ENCODE peak calls at places on chromosome 10, in five cellular contexts. R is GM12878, K is H1, A is NT2/D1, B is HepG2. N is an unnamed sample.

GRCh38 chr10:128914681-128915080 is 552.4 kb upstream of the MGMT start:
- DNase-seq in B (no peak), K (no peak), A (no peak), R (no peak), N (no peak)

GRCh38 chr10:84139126-84140035 is at the start of gene GHITM:
- DNase-seq in R (peak; percentile 92), B (peak; percentile 96), A (peak; percentile 94), K (peak; percentile 100), N (peak; percentile 95)

GRCh38 chr10:91551856-91552255 is 81.0 kb downstream of the PPP1R3C start:
- DNase-seq in B (peak; percentile 50), A (peak; percentile 51), R (no peak), K (peak; percentile 76), N (peak; percentile 60)

GRCh38 chr10:62992145-62992721 is 140.9 kb upstream of the NRBF2 start:
- DNase-seq in K (no peak), R (peak; percentile 40), A (no peak), B (no peak), N (no peak)

GRCh38 chr10:61781969-61782403 is 119.3 kb downstream of the CABCOCO1 start:
- DNase-seq in B (no peak), A (no peak), K (no peak), R (no peak), N (no peak)

GRCh38 chr10:38070501-38070900 is 23.6 kb upstream of the ZNF37A start:
- DNase-seq in A (no peak), R (no peak), K (no peak), B (no peak), N (no peak)

GRCh38 chr10:11894381-11895107 is 71.4 kb downstream of the PROSER2 start:
- DNase-seq in K (no peak), R (no peak), A (no peak), B (no peak), N (no peak)

GRCh38 chr10:79129361-79129997 is 60.7 kb downstream of the ZMIZ1 start:
- DNase-seq in B (peak; percentile 45), A (peak; percentile 68), K (peak; percentile 90), R (no peak), N (peak; percentile 49)

GRCh38 chr10:75234683-75235374 is 928 bp downstream of the COMTD1 start:
- DNase-seq in A (no peak), K (peak; percentile 82), R (no peak), B (no peak), N (no peak)

GRCh38 chr10:113435881-113436280 is 117.0 kb upstream of the HABP2 start:
- DNase-seq in R (no peak), K (no peak), B (no peak), A (no peak), N (no peak)

GRCh38 chr10:75276029-75276872 is 40.5 kb upstream of the COMTD1 start:
- DNase-seq in R (no peak), K (peak; percentile 56), A (no peak), B (no peak), N (no peak)

GRCh38 chr10:113563306-113564088 is 10.6 kb downstream of the HABP2 start:
- DNase-seq in R (no peak), B (peak; percentile 35), A (peak; percentile 63), K (peak; percentile 91), N (peak; percentile 93)

GRCh38 chr10:129859536-129859935 is 104.5 kb downstream of the EBF3 start:
- DNase-seq in R (no peak), A (no peak), K (no peak), B (no peak), N (no peak)

GRCh38 chr10:112953760-112954159 is 3.7 kb downstream of the TCF7L2 start:
- DNase-seq in K (no peak), R (no peak), B (no peak), A (no peak), N (no peak)

GRCh38 chr10:122550427-122550826 is 10.1 kb upstream of the DMBT1 start:
- DNase-seq in B (no peak), K (no peak), A (no peak), R (no peak), N (no peak)

GRCh38 chr10:49166804-49167628 is 21.2 kb downstream of the TMEM273 start:
- DNase-seq in R (no peak), A (no peak), B (no peak), K (no peak), N (no peak)

GRCh38 chr10:45023426-45023825 is 22.7 kb downstream of the ZNF22 start:
- DNase-seq in R (no peak), K (no peak), A (no peak), B (no peak), N (no peak)

GRCh38 chr10:106181491-106181890 is 983.0 kb downstream of the SORCS1 start:
- DNase-seq in B (no peak), R (no peak), A (no peak), K (no peak), N (no peak)

GRCh38 chr10:68870545-68871104 is 30.5 kb upstream of the DDX50 start:
- DNase-seq in A (no peak), K (no peak), R (no peak), B (no peak), N (no peak)

GRCh38 chr10:3652886-3653285 is 132.1 kb downstream of the KLF6 start:
- DNase-seq in B (no peak), K (no peak), R (no peak), A (no peak), N (no peak)

GRCh38 chr10:119296703-119297102 is 89.3 kb downstream of the GRK5 start:
- DNase-seq in B (no peak), K (no peak), R (no peak), A (no peak), N (no peak)

GRCh38 chr10:80174641-80175395 is 30.5 kb downstream of the ANXA11 start:
- DNase-seq in A (no peak), B (no peak), R (no peak), K (no peak), N (no peak)

GRCh38 chr10:78211476-78212110 is 177.9 kb downstream of the RPS24 start:
- DNase-seq in R (no peak), A (peak; percentile 8), K (no peak), B (peak; percentile 16), N (no peak)

GRCh38 chr10:116155191-116155590 is 117.8 kb downstream of the GFRA1 start:
- DNase-seq in K (no peak), A (no peak), R (no peak), B (no peak), N (no peak)

GRCh38 chr10:21740989-21741388 is 207.0 kb downstream of the MLLT10 start:
- DNase-seq in R (no peak), A (no peak), K (no peak), B (no peak), N (no peak)

GRCh38 chr10:13724484-13724883 is 137.7 kb downstream of the PRPF18 start:
- DNase-seq in B (no peak), K (no peak), R (no peak), A (no peak), N (no peak)

GRCh38 chr10:125840955-125841354 is 17.6 kb downstream of the BCCIP start:
- DNase-seq in B (no peak), R (no peak), K (no peak), A (no peak), N (no peak)

GRCh38 chr10:125843603-125844329 is 20.4 kb downstream of the BCCIP start:
- DNase-seq in K (no peak), R (no peak), A (no peak), B (no peak), N (no peak)

GRCh38 chr10:125840406-125840805 is 17.1 kb downstream of the BCCIP start:
- DNase-seq in A (no peak), R (no peak), K (no peak), B (no peak), N (no peak)

GRCh38 chr10:125836746-125837145 is 13.4 kb downstream of the BCCIP start:
- DNase-seq in K (no peak), A (no peak), R (no peak), B (no peak), N (no peak)

GRCh38 chr10:125839176-125839575 is 15.8 kb downstream of the BCCIP start:
- DNase-seq in A (no peak), R (no peak), K (no peak), B (no peak), N (no peak)
- TF ChIP-seq SUZ12 in A (no peak), R (no peak), K (no peak), B (no peak), N (no peak)

GRCh38 chr10:10780746-10781145 is 236.9 kb upstream of the CELF2 start:
- DNase-seq in K (no peak), R (no peak), A (no peak), B (no peak), N (no peak)
- TF ChIP-seq SUZ12 in K (no peak), R (no peak), A (no peak), B (no peak), N (no peak)

DNA sequence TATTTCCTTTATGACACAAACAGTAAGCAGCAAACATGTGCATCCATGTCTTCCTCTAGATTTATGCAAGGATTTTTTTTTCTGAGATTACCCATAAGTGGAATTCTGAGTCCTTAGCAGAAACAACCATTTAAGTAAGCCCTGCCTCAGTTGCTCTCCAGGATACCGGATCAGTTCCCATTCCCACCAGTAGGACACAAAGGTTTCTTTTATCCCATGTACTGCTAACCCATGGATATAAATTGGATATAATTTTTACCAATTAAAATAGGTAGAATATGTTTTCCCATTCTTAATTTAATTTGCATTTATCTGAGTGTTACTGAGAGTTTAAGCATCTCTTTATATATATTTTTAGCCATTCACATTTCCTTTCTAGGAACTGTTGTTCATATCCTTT is 280.9 kb downstream of the FGFR2 start:
- DNase-seq in B (no peak), R (no peak), A (no peak), K (no peak), N (no peak)
- TF ChIP-seq SUZ12 in B (no peak), R (no peak), A (no peak), K (no peak), N (no peak)

GRCh38 chr10:102408081-102408727 is 10.4 kb downstream of the PSD start:
- DNase-seq in K (no peak), A (no peak), B (no peak), R (no peak), N (no peak)
- TF ChIP-seq SUZ12 in K (no peak), A (no peak), B (no peak), R (no peak), N (no peak)

GRCh38 chr10:132519382-132520146 is 18.0 kb upstream of the INPP5A start:
- DNase-seq in A (no peak), B (no peak), R (no peak), K (no peak), N (no peak)

GRCh38 chr10:132521466-132522102 is 16.0 kb upstream of the INPP5A start:
- DNase-seq in K (no peak), A (no peak), B (no peak), R (no peak), N (no peak)

GRCh38 chr10:132518572-132519381 is 18.8 kb upstream of the INPP5A start:
- DNase-seq in R (no peak), B (peak; percentile 79), A (no peak), K (peak; percentile 78), N (peak; percentile 77)

GRCh38 chr10:132521041-132521465 is 16.5 kb upstream of the INPP5A start:
- DNase-seq in B (no peak), R (no peak), K (no peak), A (no peak), N (no peak)

GRCh38 chr10:132520147-132520811 is 17.3 kb upstream of the INPP5A start:
- DNase-seq in R (no peak), K (no peak), A (no peak), B (no peak), N (no peak)
- TF ChIP-seq SUZ12 in R (no peak), K (no peak), A (no peak), B (no peak), N (no peak)

GRCh38 chr10:117169480-117169879 is 27.8 kb upstream of the KCNK18 start:
- DNase-seq in B (no peak), K (no peak), R (no peak), A (no peak), N (no peak)
- TF ChIP-seq SUZ12 in B (no peak), K (peak; percentile 51), R (no peak), A (no peak), N (no peak)